ENCODE peak calls at places on chromosome 19, in six cellular contexts. I is psoas muscle, C is A549, K is transverse colon, B is neural progenitor cell, G is GM06990. Q is an unnamed sample.

GRCh38 chr19:53881482-53882390 is at the start of gene PRKCG:
- DNase-seq in C (peak; percentile 70), G (peak; percentile 56), I (no peak), K (peak; percentile 71), B (peak; percentile 87), Q (no peak)

GRCh38 chr19:54178581-54179261 is 5.8 kb upstream of the TMC4 start:
- DNase-seq in C (no peak), G (no peak), K (no peak), I (peak; percentile 23), B (peak; percentile 66), Q (no peak)

GRCh38 chr19:33621811-33622504 is at the start of gene CHST8:
- DNase-seq in B (peak; percentile 92), G (no peak), K (peak; percentile 18), I (peak; percentile 43), C (no peak), Q (no peak)

GRCh38 chr19:49591731-49592485 is 926 bp downstream of the PRR12 start:
- DNase-seq in C (peak; percentile 84), G (peak; percentile 74), I (peak; percentile 40), K (peak; percentile 50), B (peak; percentile 71), Q (no peak)

GRCh38 chr19:11447347-11448262 is 12.2 kb downstream of the PRKCSH start:
- DNase-seq in B (no peak), K (no peak), I (no peak), C (no peak), G (no peak), Q (no peak)

GRCh38 chr19:43300876-43301765 is 31.8 kb upstream of the PSG9 start:
- DNase-seq in I (no peak), B (no peak), C (no peak), K (no peak), G (no peak), Q (no peak)

GRCh38 chr19:47433121-47433520 is 13.8 kb upstream of the MEIS3 start:
- DNase-seq in C (no peak), G (no peak), I (no peak), K (no peak), B (no peak), Q (no peak)

GRCh38 chr19:46678110-46678732 is 17.2 kb upstream of the DACT3 start:
- DNase-seq in C (peak; percentile 64), B (peak; percentile 46), K (no peak), I (no peak), G (peak; percentile 66), Q (no peak)

GRCh38 chr19:604355-604754 is 14.7 kb downstream of the HCN2 start:
- DNase-seq in K (no peak), I (no peak), B (no peak), G (peak; percentile 78), C (no peak), Q (no peak)

GRCh38 chr19:41530761-41531301 is 45.1 kb upstream of the CEACAM21 start:
- DNase-seq in I (no peak), G (no peak), B (no peak), C (no peak), K (no peak), Q (no peak)

GRCh38 chr19:14072535-14073231 is at the start of gene MISP3:
- DNase-seq in C (no peak), G (peak; percentile 49), B (peak; percentile 70), I (peak; percentile 62), K (peak; percentile 92), Q (no peak)

GRCh38 chr19:30317403-30317802 is 54.8 kb upstream of the ZNF536 start:
- DNase-seq in C (no peak), B (no peak), I (no peak), G (no peak), K (no peak), Q (no peak)

GRCh38 chr19:44718441-44719261 is 19.7 kb downstream of the CEACAM16 start:
- DNase-seq in C (peak; percentile 90), K (peak; percentile 81), B (peak; percentile 55), I (peak; percentile 70), G (no peak), Q (no peak)
- H3K4me3 ChIP-seq in C (peak overlapping the region; percentile 33), K (peak overlapping the region; percentile 10), B (no peak overlapping the region), I (peak overlapping the region; percentile 11), G (no peak overlapping the region), Q (no peak overlapping the region)

GRCh38 chr19:38289955-38290354 is 14.1 kb upstream of the C19orf33 start:
- DNase-seq in G (no peak), B (no peak), K (no peak), I (no peak), C (no peak), Q (no peak)

GRCh38 chr19:38290631-38291147 is 13.4 kb upstream of the C19orf33 start:
- DNase-seq in B (no peak), I (no peak), C (no peak), K (no peak), G (no peak), Q (peak; percentile 74)

GRCh38 chr19:38294090-38294489 is 10.0 kb upstream of the C19orf33 start:
- DNase-seq in G (no peak), K (no peak), B (no peak), I (no peak), C (no peak), Q (no peak)

GRCh38 chr19:38293281-38293680 is 10.8 kb upstream of the C19orf33 start:
- DNase-seq in G (no peak), C (no peak), K (no peak), I (no peak), B (peak; percentile 29), Q (no peak)

DNA sequence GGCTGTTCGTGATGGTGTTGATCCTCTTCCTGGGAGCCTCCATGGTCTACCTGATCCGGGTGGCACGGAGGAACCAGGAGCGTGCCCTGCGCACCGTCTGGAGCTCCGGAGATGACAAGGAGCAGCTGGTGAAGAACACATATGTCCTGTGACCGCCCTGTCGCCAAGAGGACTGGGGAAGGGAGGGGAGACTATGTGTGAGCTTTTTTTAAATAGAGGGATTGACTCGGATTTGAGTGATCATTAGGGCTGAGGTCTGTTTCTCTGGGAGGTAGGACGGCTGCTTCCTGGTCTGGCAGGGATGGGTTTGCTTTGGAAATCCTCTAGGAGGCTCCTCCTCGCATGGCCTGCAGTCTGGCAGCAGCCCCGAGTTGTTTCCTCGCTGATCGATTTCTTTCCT is 12.2 kb upstream of the C19orf33 start:
- DNase-seq in C (no peak), B (no peak), K (no peak), G (no peak), I (no peak), Q (no peak)
- TF ChIP-seq CTCF in C (no peak), B (no peak), K (no peak), G (no peak), I (no peak), Q (no peak)

GRCh38 chr19:56980864-56981263 is 138.9 kb upstream of the USP29 start:
- DNase-seq in C (no peak), I (peak; percentile 18), K (no peak), G (no peak), B (no peak), Q (no peak)
- H3K4me3 ChIP-seq in C (no peak overlapping the region), I (no peak overlapping the region), K (no peak overlapping the region), G (no peak overlapping the region), B (no peak overlapping the region), Q (no peak overlapping the region)

DNA sequence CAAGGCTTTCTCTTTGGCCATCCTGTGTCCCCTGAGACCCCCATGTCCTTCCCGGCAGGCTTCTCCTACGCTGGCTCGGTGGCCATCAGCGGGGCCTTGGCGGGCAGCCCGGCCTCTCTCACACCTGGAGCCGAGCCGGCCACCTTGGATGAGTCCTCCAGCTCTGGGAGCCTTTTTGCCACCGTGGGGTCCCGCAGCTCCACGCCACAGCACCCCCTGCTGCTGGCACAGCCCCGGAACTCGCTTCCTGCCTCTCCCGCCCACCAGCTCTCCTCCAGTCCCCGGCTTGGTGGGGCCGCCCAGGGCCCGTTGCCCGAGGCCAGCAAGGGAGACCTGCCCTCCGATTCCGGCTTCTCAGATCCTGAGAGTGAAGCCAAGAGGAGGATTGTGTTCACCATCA is 14.2 kb downstream of the PLEKHJ1 start:
- DNase-seq in K (no peak), G (no peak), B (no peak), C (no peak), I (no peak), Q (no peak)
- TF ChIP-seq CTCF in K (no peak), G (peak; percentile 20), B (peak; percentile 16), C (no peak), I (peak; percentile 17), Q (peak; percentile 4)

GRCh38 chr19:17086811-17087210 is 11.2 kb downstream of the MYO9B start:
- DNase-seq in C (no peak), B (no peak), K (no peak), I (no peak), G (no peak), Q (no peak)
- H3K4me3 ChIP-seq in C (no peak overlapping the region), B (no peak overlapping the region), K (no peak overlapping the region), I (no peak overlapping the region), G (no peak overlapping the region), Q (no peak overlapping the region)

Q was measured in AG09309.